ENCODE peak calls at places on chromosomes 3 and 15, in eight cellular contexts. One of them, this sample, is unnamed.

GRCh38 chr3:3015472-3016089 is 94.6 kb downstream of the IL5RA start:
- DNase-seq in A549: peak; percentile 40
- DNase-seq in activated B cell treated with CpG ODN at 0.5 μM for 24 hours: no peak
- DNase-seq in thoracic aorta: no peak
- DNase-seq in CD8-positive, alpha-beta T cell: no peak
- DNase-seq in prostate gland: peak; percentile 40
- DNase-seq in activated naive CD8-positive, alpha-beta T cell treated with anti-CD3 and anti-CD28 coated beads for 36 hours: no peak
- DNase-seq in left ventricle myocardium superior: no peak
- DNase-seq in this sample: no peak

GRCh38 chr3:35664460-35664919 is 25.2 kb downstream of the ARPP21 start:
- DNase-seq in activated B cell treated with CpG ODN at 0.5 μM for 24 hours: peak; percentile 14
- DNase-seq in left ventricle myocardium superior: peak; percentile 74
- DNase-seq in prostate gland: no peak
- DNase-seq in A549: no peak
- DNase-seq in CD8-positive, alpha-beta T cell: no peak
- DNase-seq in thoracic aorta: no peak
- DNase-seq in activated naive CD8-positive, alpha-beta T cell treated with anti-CD3 and anti-CD28 coated beads for 36 hours: no peak
- DNase-seq in this sample: peak; percentile 30

GRCh38 chr15:44667039-44667360 is 3.5 kb upstream of the SPG11 start:
- DNase-seq in thoracic aorta: no peak
- DNase-seq in CD8-positive, alpha-beta T cell: no peak
- DNase-seq in activated B cell treated with CpG ODN at 0.5 μM for 24 hours: no peak
- DNase-seq in left ventricle myocardium superior: no peak
- DNase-seq in prostate gland: no peak
- DNase-seq in A549: no peak
- DNase-seq in activated naive CD8-positive, alpha-beta T cell treated with anti-CD3 and anti-CD28 coated beads for 36 hours: no peak
- DNase-seq in this sample: no peak

GRCh38 chr3:13492976-13493866 is 13.1 kb downstream of the HDAC11 start:
- DNase-seq in CD8-positive, alpha-beta T cell: no peak
- DNase-seq in prostate gland: no peak
- DNase-seq in A549: no peak
- DNase-seq in left ventricle myocardium superior: no peak
- DNase-seq in activated B cell treated with CpG ODN at 0.5 μM for 24 hours: no peak
- DNase-seq in thoracic aorta: no peak
- DNase-seq in activated naive CD8-positive, alpha-beta T cell treated with anti-CD3 and anti-CD28 coated beads for 36 hours: no peak
- DNase-seq in this sample: peak; percentile 41

GRCh38 chr15:78175333-78175732 is 26.2 kb downstream of the IDH3A start:
- DNase-seq in activated B cell treated with CpG ODN at 0.5 μM for 24 hours: no peak
- DNase-seq in activated naive CD8-positive, alpha-beta T cell treated with anti-CD3 and anti-CD28 coated beads for 36 hours: no peak
- DNase-seq in prostate gland: no peak
- DNase-seq in left ventricle myocardium superior: no peak
- DNase-seq in thoracic aorta: no peak
- DNase-seq in A549: no peak
- DNase-seq in CD8-positive, alpha-beta T cell: no peak
- DNase-seq in this sample: no peak

GRCh38 chr15:45573961-45574629 is 13.1 kb upstream of the BLOC1S6 start:
- DNase-seq in thoracic aorta: no peak
- DNase-seq in CD8-positive, alpha-beta T cell: no peak
- DNase-seq in activated B cell treated with CpG ODN at 0.5 μM for 24 hours: no peak
- DNase-seq in activated naive CD8-positive, alpha-beta T cell treated with anti-CD3 and anti-CD28 coated beads for 36 hours: peak; percentile 35
- DNase-seq in A549: peak; percentile 48
- DNase-seq in left ventricle myocardium superior: no peak
- DNase-seq in prostate gland: no peak
- DNase-seq in this sample: no peak

GRCh38 chr3:126959144-126959920 is 23.6 kb upstream of the PLXNA1 start:
- DNase-seq in left ventricle myocardium superior: no peak
- DNase-seq in CD8-positive, alpha-beta T cell: no peak
- DNase-seq in A549: no peak
- DNase-seq in thoracic aorta: no peak
- DNase-seq in prostate gland: no peak
- DNase-seq in activated B cell treated with CpG ODN at 0.5 μM for 24 hours: no peak
- DNase-seq in activated naive CD8-positive, alpha-beta T cell treated with anti-CD3 and anti-CD28 coated beads for 36 hours: no peak
- DNase-seq in this sample: no peak

GRCh38 chr15:39501366-39501765 is 79.5 kb upstream of the THBS1 start:
- DNase-seq in left ventricle myocardium superior: no peak
- DNase-seq in activated naive CD8-positive, alpha-beta T cell treated with anti-CD3 and anti-CD28 coated beads for 36 hours: no peak
- DNase-seq in activated B cell treated with CpG ODN at 0.5 μM for 24 hours: no peak
- DNase-seq in A549: no peak
- DNase-seq in CD8-positive, alpha-beta T cell: no peak
- DNase-seq in prostate gland: no peak
- DNase-seq in thoracic aorta: no peak
- DNase-seq in this sample: no peak

GRCh38 chr3:158106773-158107461 is 697 bp upstream of the SHOX2 start:
- DNase-seq in activated naive CD8-positive, alpha-beta T cell treated with anti-CD3 and anti-CD28 coated beads for 36 hours: no peak
- DNase-seq in left ventricle myocardium superior: no peak
- DNase-seq in prostate gland: no peak
- DNase-seq in CD8-positive, alpha-beta T cell: no peak
- DNase-seq in A549: peak; percentile 44
- DNase-seq in activated B cell treated with CpG ODN at 0.5 μM for 24 hours: peak; percentile 18
- DNase-seq in thoracic aorta: no peak
- DNase-seq in this sample: no peak

GRCh38 chr3:75395601-75396315 is 268.4 kb upstream of the FRG2C start:
- DNase-seq in prostate gland: no peak
- DNase-seq in thoracic aorta: no peak
- DNase-seq in left ventricle myocardium superior: no peak
- DNase-seq in CD8-positive, alpha-beta T cell: no peak
- DNase-seq in activated naive CD8-positive, alpha-beta T cell treated with anti-CD3 and anti-CD28 coated beads for 36 hours: no peak
- DNase-seq in A549: no peak
- DNase-seq in activated B cell treated with CpG ODN at 0.5 μM for 24 hours: no peak
- DNase-seq in this sample: no peak

GRCh38 chr3:9224490-9224889 is 25.0 kb downstream of the SRGAP3 start:
- DNase-seq in activated B cell treated with CpG ODN at 0.5 μM for 24 hours: no peak
- DNase-seq in left ventricle myocardium superior: no peak
- DNase-seq in A549: no peak
- DNase-seq in prostate gland: no peak
- DNase-seq in activated naive CD8-positive, alpha-beta T cell treated with anti-CD3 and anti-CD28 coated beads for 36 hours: peak; percentile 16
- DNase-seq in thoracic aorta: no peak
- DNase-seq in CD8-positive, alpha-beta T cell: no peak
- DNase-seq in this sample: no peak

GRCh38 chr15:66738116-66738515 is 36.1 kb downstream of the SMAD6 start:
- DNase-seq in A549: no peak
- DNase-seq in left ventricle myocardium superior: no peak
- DNase-seq in activated B cell treated with CpG ODN at 0.5 μM for 24 hours: no peak
- DNase-seq in CD8-positive, alpha-beta T cell: no peak
- DNase-seq in thoracic aorta: no peak
- DNase-seq in prostate gland: no peak
- DNase-seq in activated naive CD8-positive, alpha-beta T cell treated with anti-CD3 and anti-CD28 coated beads for 36 hours: no peak
- DNase-seq in this sample: peak; percentile 28